ENCODE peak calls at places on chromosomes 11 and 22, in ten cellular contexts. One of them, this sample, is unnamed.

GRCh38 chr11:114595571-114595970 is at the start of gene NXPE4:
- DNase-seq in CD4-positive, alpha-beta memory T cell: no peak
- DNase-seq in OCI-LY7: no peak
- DNase-seq in HepG2: no peak
- DNase-seq in Panc1: no peak
- DNase-seq in pancreas: no peak
- DNase-seq in ovary: no peak
- DNase-seq in lung: no peak
- DNase-seq in sigmoid colon: no peak
- DNase-seq in astrocyte: no peak
- DNase-seq in this sample: no peak

GRCh38 chr11:76674517-76675400 is 4.2 kb upstream of the LRRC32 start:
- DNase-seq in CD4-positive, alpha-beta memory T cell: no peak
- DNase-seq in OCI-LY7: peak
- DNase-seq in HepG2: no peak
- DNase-seq in Panc1: no peak
- DNase-seq in pancreas: no peak
- DNase-seq in ovary: no peak
- DNase-seq in lung: no peak
- DNase-seq in sigmoid colon: no peak
- DNase-seq in astrocyte: no peak
- DNase-seq in this sample: no peak

GRCh38 chr11:67302571-67303131 is 679 bp upstream of the SSH3 start:
- DNase-seq in CD4-positive, alpha-beta memory T cell: no peak
- DNase-seq in OCI-LY7: no peak
- DNase-seq in HepG2: no peak
- DNase-seq in Panc1: no peak
- DNase-seq in pancreas: peak
- DNase-seq in ovary: peak
- DNase-seq in lung: peak
- DNase-seq in sigmoid colon: peak
- DNase-seq in astrocyte: no peak
- DNase-seq in this sample: peak

GRCh38 chr11:7436657-7437056 is 48.6 kb upstream of the OLFML1 start:
- DNase-seq in CD4-positive, alpha-beta memory T cell: peak
- DNase-seq in OCI-LY7: peak
- DNase-seq in HepG2: no peak
- DNase-seq in Panc1: no peak
- DNase-seq in pancreas: no peak
- DNase-seq in ovary: no peak
- DNase-seq in lung: no peak
- DNase-seq in sigmoid colon: no peak
- DNase-seq in astrocyte: no peak
- DNase-seq in this sample: peak

GRCh38 chr11:78855146-78855545 is 280.5 kb upstream of the NARS2 start:
- DNase-seq in CD4-positive, alpha-beta memory T cell: no peak
- DNase-seq in OCI-LY7: no peak
- DNase-seq in HepG2: no peak
- DNase-seq in Panc1: no peak
- DNase-seq in pancreas: no peak
- DNase-seq in ovary: no peak
- DNase-seq in lung: no peak
- DNase-seq in sigmoid colon: no peak
- DNase-seq in astrocyte: no peak
- DNase-seq in this sample: no peak

GRCh38 chr11:107785401-107785800 is 73.2 kb downstream of the SLC35F2 start:
- DNase-seq in CD4-positive, alpha-beta memory T cell: no peak
- DNase-seq in OCI-LY7: no peak
- DNase-seq in HepG2: no peak
- DNase-seq in Panc1: no peak
- DNase-seq in pancreas: no peak
- DNase-seq in ovary: no peak
- DNase-seq in lung: no peak
- DNase-seq in sigmoid colon: no peak
- DNase-seq in astrocyte: peak
- DNase-seq in this sample: no peak

GRCh38 chr11:56521955-56522354 is 21.1 kb downstream of the OR5M11 start:
- DNase-seq in CD4-positive, alpha-beta memory T cell: no peak
- DNase-seq in OCI-LY7: peak
- DNase-seq in HepG2: peak
- DNase-seq in Panc1: no peak
- DNase-seq in pancreas: no peak
- DNase-seq in ovary: no peak
- DNase-seq in lung: no peak
- DNase-seq in sigmoid colon: no peak
- DNase-seq in astrocyte: no peak
- DNase-seq in this sample: no peak

GRCh38 chr11:99368579-99368978 is 347.8 kb downstream of the CNTN5 start:
- DNase-seq in CD4-positive, alpha-beta memory T cell: no peak
- DNase-seq in OCI-LY7: no peak
- DNase-seq in HepG2: no peak
- DNase-seq in Panc1: no peak
- DNase-seq in pancreas: no peak
- DNase-seq in ovary: no peak
- DNase-seq in lung: no peak
- DNase-seq in sigmoid colon: no peak
- DNase-seq in astrocyte: peak
- DNase-seq in this sample: no peak

GRCh38 chr22:20881231-20881630 is 22.4 kb downstream of the SNAP29 start:
- DNase-seq in CD4-positive, alpha-beta memory T cell: no peak
- DNase-seq in OCI-LY7: no peak
- DNase-seq in HepG2: no peak
- DNase-seq in Panc1: no peak
- DNase-seq in pancreas: no peak
- DNase-seq in ovary: no peak
- DNase-seq in lung: no peak
- DNase-seq in sigmoid colon: no peak
- DNase-seq in astrocyte: no peak
- DNase-seq in this sample: no peak

GRCh38 chr11:376531-377173 is 7.4 kb downstream of the B4GALNT4 start:
- DNase-seq in CD4-positive, alpha-beta memory T cell: no peak
- DNase-seq in OCI-LY7: no peak
- DNase-seq in HepG2: no peak
- DNase-seq in Panc1: no peak
- DNase-seq in pancreas: no peak
- DNase-seq in ovary: no peak
- DNase-seq in lung: no peak
- DNase-seq in sigmoid colon: no peak
- DNase-seq in astrocyte: no peak
- DNase-seq in this sample: no peak

GRCh38 chr11:44725016-44725651 is 1.6 kb upstream of the TSPAN18 start:
- DNase-seq in CD4-positive, alpha-beta memory T cell: no peak
- DNase-seq in OCI-LY7: no peak
- DNase-seq in HepG2: no peak
- DNase-seq in Panc1: no peak
- DNase-seq in pancreas: no peak
- DNase-seq in ovary: no peak
- DNase-seq in lung: no peak
- DNase-seq in sigmoid colon: no peak
- DNase-seq in astrocyte: no peak
- DNase-seq in this sample: no peak

GRCh38 chr22:47158457-47158856 is 396.0 kb downstream of the TBC1D22A start:
- DNase-seq in CD4-positive, alpha-beta memory T cell: no peak
- DNase-seq in OCI-LY7: no peak
- DNase-seq in HepG2: no peak
- DNase-seq in Panc1: no peak
- DNase-seq in pancreas: peak
- DNase-seq in ovary: no peak
- DNase-seq in lung: no peak
- DNase-seq in sigmoid colon: no peak
- DNase-seq in astrocyte: no peak
- DNase-seq in this sample: no peak

GRCh38 chr11:103465555-103466140 is 356.4 kb downstream of the DYNC2H1 start:
- DNase-seq in CD4-positive, alpha-beta memory T cell: no peak
- DNase-seq in OCI-LY7: no peak
- DNase-seq in HepG2: no peak
- DNase-seq in Panc1: no peak
- DNase-seq in pancreas: no peak
- DNase-seq in ovary: no peak
- DNase-seq in lung: no peak
- DNase-seq in sigmoid colon: no peak
- DNase-seq in astrocyte: no peak
- DNase-seq in this sample: no peak

GRCh38 chr11:69166186-69167115 is 10.7 kb downstream of the SMIM38 start:
- DNase-seq in CD4-positive, alpha-beta memory T cell: no peak
- DNase-seq in OCI-LY7: peak
- DNase-seq in HepG2: peak
- DNase-seq in Panc1: peak
- DNase-seq in pancreas: no peak
- DNase-seq in ovary: no peak
- DNase-seq in lung: no peak
- DNase-seq in sigmoid colon: no peak
- DNase-seq in astrocyte: peak
- DNase-seq in this sample: no peak

GRCh38 chr11:23632293-23632692 is 772.0 kb upstream of the CCDC179 start:
- DNase-seq in CD4-positive, alpha-beta memory T cell: no peak
- DNase-seq in OCI-LY7: no peak
- DNase-seq in HepG2: no peak
- DNase-seq in Panc1: no peak
- DNase-seq in pancreas: no peak
- DNase-seq in ovary: no peak
- DNase-seq in lung: no peak
- DNase-seq in sigmoid colon: no peak
- DNase-seq in astrocyte: no peak
- DNase-seq in this sample: no peak

GRCh38 chr11:105236631-105237030 is 97.1 kb upstream of the CARD18 start:
- DNase-seq in CD4-positive, alpha-beta memory T cell: no peak
- DNase-seq in OCI-LY7: no peak
- DNase-seq in HepG2: no peak
- DNase-seq in Panc1: no peak
- DNase-seq in pancreas: no peak
- DNase-seq in ovary: no peak
- DNase-seq in lung: no peak
- DNase-seq in sigmoid colon: no peak
- DNase-seq in astrocyte: peak
- DNase-seq in this sample: no peak

GRCh38 chr11:117170210-117170609 is 8.3 kb upstream of the SIDT2 start:
- DNase-seq in CD4-positive, alpha-beta memory T cell: no peak
- DNase-seq in OCI-LY7: no peak
- DNase-seq in HepG2: no peak
- DNase-seq in Panc1: no peak
- DNase-seq in pancreas: no peak
- DNase-seq in ovary: no peak
- DNase-seq in lung: no peak
- DNase-seq in sigmoid colon: no peak
- DNase-seq in astrocyte: no peak
- DNase-seq in this sample: no peak
- H3K27ac ChIP-seq in CD4-positive, alpha-beta memory T cell: no peak
- H3K27ac ChIP-seq in OCI-LY7: no peak
- H3K27ac ChIP-seq in HepG2: no peak
- H3K27ac ChIP-seq in Panc1: no peak
- H3K27ac ChIP-seq in pancreas: no peak
- H3K27ac ChIP-seq in ovary: no peak
- H3K27ac ChIP-seq in lung: no peak
- H3K27ac ChIP-seq in sigmoid colon: no peak
- H3K27ac ChIP-seq in astrocyte: no peak
- H3K27ac ChIP-seq in this sample: no peak

GRCh38 chr11:100849009-100849913 is 162.2 kb downstream of the ARHGAP42 start:
- DNase-seq in CD4-positive, alpha-beta memory T cell: no peak
- DNase-seq in OCI-LY7: no peak
- DNase-seq in HepG2: no peak
- DNase-seq in Panc1: no peak
- DNase-seq in pancreas: no peak
- DNase-seq in ovary: no peak
- DNase-seq in lung: no peak
- DNase-seq in sigmoid colon: no peak
- DNase-seq in astrocyte: peak
- DNase-seq in this sample: no peak
- H3K27ac ChIP-seq in CD4-positive, alpha-beta memory T cell: no peak
- H3K27ac ChIP-seq in OCI-LY7: no peak
- H3K27ac ChIP-seq in HepG2: no peak
- H3K27ac ChIP-seq in Panc1: no peak
- H3K27ac ChIP-seq in pancreas: no peak
- H3K27ac ChIP-seq in ovary: no peak
- H3K27ac ChIP-seq in lung: no peak
- H3K27ac ChIP-seq in sigmoid colon: no peak
- H3K27ac ChIP-seq in astrocyte: peak
- H3K27ac ChIP-seq in this sample: no peak

DNA sequence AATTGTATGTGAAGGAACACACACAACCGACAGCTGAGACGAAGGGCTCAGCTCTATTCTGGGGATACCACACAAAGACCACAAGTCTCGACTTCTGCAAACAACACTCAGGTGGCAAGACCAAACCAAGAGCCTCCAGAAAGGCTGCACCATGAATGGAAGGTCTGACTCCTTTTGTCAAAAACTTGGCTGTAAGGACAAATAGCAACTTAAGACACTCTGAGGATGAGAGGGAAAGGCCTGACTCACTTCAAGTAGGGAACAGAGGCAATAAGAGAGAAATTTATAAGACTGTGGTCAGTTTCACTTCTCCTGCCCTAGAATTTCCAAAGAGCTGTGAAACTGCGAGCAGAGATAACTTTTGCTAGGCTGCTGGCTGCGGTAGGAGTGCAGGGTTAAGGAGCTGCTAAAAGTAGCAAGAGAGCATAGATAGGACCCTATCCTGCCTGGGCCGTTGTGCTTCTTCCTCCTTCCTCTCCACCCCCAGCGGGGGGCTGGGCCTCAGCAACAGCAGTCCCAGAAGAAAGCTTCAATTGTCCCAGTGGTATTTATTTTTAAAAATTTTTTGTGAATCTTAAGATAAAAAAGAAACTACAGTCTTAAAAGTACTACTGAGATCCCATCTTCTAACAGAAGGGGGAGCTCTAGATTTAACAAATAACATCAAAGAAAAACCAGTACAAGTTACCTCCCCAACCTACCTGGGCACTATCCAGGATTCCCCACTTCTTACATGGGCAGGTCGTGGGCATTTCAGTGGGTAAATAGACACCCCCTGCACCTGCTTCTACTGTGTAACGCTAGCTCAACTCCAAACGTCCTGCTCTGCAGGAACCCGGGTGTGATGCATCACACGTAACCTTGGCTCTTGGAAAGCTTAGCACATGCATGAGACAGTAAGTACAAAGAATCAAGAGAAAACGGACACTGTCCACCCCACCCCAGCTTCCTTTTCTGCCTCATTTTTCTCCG is 66.4 kb downstream of the SGSM3 start:
- DNase-seq in CD4-positive, alpha-beta memory T cell: peak
- DNase-seq in OCI-LY7: peak
- DNase-seq in HepG2: peak
- DNase-seq in Panc1: peak
- DNase-seq in pancreas: no peak
- DNase-seq in ovary: peak
- DNase-seq in lung: no peak
- DNase-seq in sigmoid colon: no peak
- DNase-seq in astrocyte: peak
- DNase-seq in this sample: peak
- H3K27ac ChIP-seq in CD4-positive, alpha-beta memory T cell: no peak
- H3K27ac ChIP-seq in OCI-LY7: peak
- H3K27ac ChIP-seq in HepG2: no peak
- H3K27ac ChIP-seq in Panc1: peak
- H3K27ac ChIP-seq in pancreas: no peak
- H3K27ac ChIP-seq in ovary: peak
- H3K27ac ChIP-seq in lung: peak
- H3K27ac ChIP-seq in sigmoid colon: peak
- H3K27ac ChIP-seq in astrocyte: peak
- H3K27ac ChIP-seq in this sample: peak

DNA sequence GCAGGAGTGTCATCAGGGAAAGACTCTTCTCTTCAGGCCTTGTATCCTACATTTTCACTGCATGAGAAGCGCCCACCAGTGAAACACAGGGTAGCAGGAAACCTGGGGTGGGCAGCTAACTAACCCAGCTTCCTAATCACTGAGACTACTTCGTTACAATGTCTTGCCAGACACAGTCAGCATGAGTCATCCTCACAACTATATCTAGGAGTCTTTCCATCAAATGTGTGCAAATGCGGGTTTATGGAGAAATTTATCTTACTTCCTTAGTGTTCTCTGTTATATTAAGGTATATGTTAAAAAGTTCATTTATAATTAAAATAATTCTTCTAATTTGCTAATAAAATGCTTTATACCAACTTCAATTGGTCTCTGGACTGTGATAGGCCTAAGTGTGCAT is 79.9 kb upstream of the RAB1B start:
- DNase-seq in CD4-positive, alpha-beta memory T cell: no peak
- DNase-seq in OCI-LY7: no peak
- DNase-seq in HepG2: no peak
- DNase-seq in Panc1: no peak
- DNase-seq in pancreas: no peak
- DNase-seq in ovary: no peak
- DNase-seq in lung: no peak
- DNase-seq in sigmoid colon: no peak
- DNase-seq in astrocyte: peak
- DNase-seq in this sample: no peak
- H3K27ac ChIP-seq in CD4-positive, alpha-beta memory T cell: no peak
- H3K27ac ChIP-seq in OCI-LY7: no peak
- H3K27ac ChIP-seq in HepG2: no peak
- H3K27ac ChIP-seq in Panc1: no peak
- H3K27ac ChIP-seq in pancreas: no peak
- H3K27ac ChIP-seq in ovary: no peak
- H3K27ac ChIP-seq in lung: no peak
- H3K27ac ChIP-seq in sigmoid colon: no peak
- H3K27ac ChIP-seq in astrocyte: no peak
- H3K27ac ChIP-seq in this sample: no peak

This sample was measured in small intestine.